ENCODE peak calls at places on chromosomes 3 and 15, in six cellular contexts. One of them, this sample, is unnamed.

GRCh38 chr15:33700695-33701303 is 267.5 kb upstream of the CHRM5 start:
- DNase-seq in NCI-H1105: no peak
- DNase-seq in activated CD4-positive, alpha-beta T cell treated with anti-CD3 and anti-CD28 coated beads, Interleukin-2, amount 10 ng/mL, durations not matched to agents 7 days and 5 days: peak
- DNase-seq in GF-D8: no peak
- DNase-seq in RWPE1: peak
- DNase-seq in KG1: peak
- DNase-seq in this sample: peak

GRCh38 chr3:138434276-138434874 is at the start of gene ESYT3:
- DNase-seq in NCI-H1105: peak
- DNase-seq in activated CD4-positive, alpha-beta T cell treated with anti-CD3 and anti-CD28 coated beads, Interleukin-2, amount 10 ng/mL, durations not matched to agents 7 days and 5 days: peak
- DNase-seq in GF-D8: no peak
- DNase-seq in RWPE1: peak
- DNase-seq in KG1: no peak
- DNase-seq in this sample: peak

GRCh38 chr3:126834596-126835471 is 130.8 kb downstream of the CHCHD6 start:
- DNase-seq in NCI-H1105: no peak
- DNase-seq in activated CD4-positive, alpha-beta T cell treated with anti-CD3 and anti-CD28 coated beads, Interleukin-2, amount 10 ng/mL, durations not matched to agents 7 days and 5 days: no peak
- DNase-seq in GF-D8: no peak
- DNase-seq in RWPE1: peak
- DNase-seq in KG1: no peak
- DNase-seq in this sample: no peak

GRCh38 chr3:145450018-145450682 is 710.8 kb downstream of the PLOD2 start:
- DNase-seq in NCI-H1105: no peak
- DNase-seq in activated CD4-positive, alpha-beta T cell treated with anti-CD3 and anti-CD28 coated beads, Interleukin-2, amount 10 ng/mL, durations not matched to agents 7 days and 5 days: no peak
- DNase-seq in GF-D8: no peak
- DNase-seq in RWPE1: peak
- DNase-seq in KG1: no peak
- DNase-seq in this sample: no peak

GRCh38 chr3:9397911-9398714 is 698 bp downstream of the SETD5 start:
- DNase-seq in NCI-H1105: no peak
- DNase-seq in activated CD4-positive, alpha-beta T cell treated with anti-CD3 and anti-CD28 coated beads, Interleukin-2, amount 10 ng/mL, durations not matched to agents 7 days and 5 days: peak
- DNase-seq in GF-D8: no peak
- DNase-seq in RWPE1: no peak
- DNase-seq in KG1: no peak
- DNase-seq in this sample: peak

GRCh38 chr3:4271834-4272233 is 31.3 kb upstream of the SETMAR start:
- DNase-seq in NCI-H1105: peak
- DNase-seq in activated CD4-positive, alpha-beta T cell treated with anti-CD3 and anti-CD28 coated beads, Interleukin-2, amount 10 ng/mL, durations not matched to agents 7 days and 5 days: no peak
- DNase-seq in GF-D8: no peak
- DNase-seq in RWPE1: peak
- DNase-seq in KG1: no peak
- DNase-seq in this sample: no peak

GRCh38 chr3:112353365-112353764 is 20.4 kb downstream of the CD200 start:
- DNase-seq in NCI-H1105: no peak
- DNase-seq in activated CD4-positive, alpha-beta T cell treated with anti-CD3 and anti-CD28 coated beads, Interleukin-2, amount 10 ng/mL, durations not matched to agents 7 days and 5 days: no peak
- DNase-seq in GF-D8: no peak
- DNase-seq in RWPE1: no peak
- DNase-seq in KG1: no peak
- DNase-seq in this sample: no peak

GRCh38 chr15:40344217-40344616 is 3.5 kb upstream of the CCDC9B start:
- DNase-seq in NCI-H1105: no peak
- DNase-seq in activated CD4-positive, alpha-beta T cell treated with anti-CD3 and anti-CD28 coated beads, Interleukin-2, amount 10 ng/mL, durations not matched to agents 7 days and 5 days: no peak
- DNase-seq in GF-D8: no peak
- DNase-seq in RWPE1: no peak
- DNase-seq in KG1: no peak
- DNase-seq in this sample: no peak

GRCh38 chr3:151544164-151544548 is 83.3 kb upstream of the IGSF10 start:
- DNase-seq in NCI-H1105: no peak
- DNase-seq in activated CD4-positive, alpha-beta T cell treated with anti-CD3 and anti-CD28 coated beads, Interleukin-2, amount 10 ng/mL, durations not matched to agents 7 days and 5 days: no peak
- DNase-seq in GF-D8: no peak
- DNase-seq in RWPE1: no peak
- DNase-seq in KG1: no peak
- DNase-seq in this sample: no peak

GRCh38 chr3:123602325-123602724 is 17.5 kb upstream of the HACD2 start:
- DNase-seq in NCI-H1105: no peak
- DNase-seq in activated CD4-positive, alpha-beta T cell treated with anti-CD3 and anti-CD28 coated beads, Interleukin-2, amount 10 ng/mL, durations not matched to agents 7 days and 5 days: no peak
- DNase-seq in GF-D8: no peak
- DNase-seq in RWPE1: peak
- DNase-seq in KG1: no peak
- DNase-seq in this sample: no peak

GRCh38 chr15:69812881-69813280 is 284.8 kb downstream of the TLE3 start:
- DNase-seq in NCI-H1105: no peak
- DNase-seq in activated CD4-positive, alpha-beta T cell treated with anti-CD3 and anti-CD28 coated beads, Interleukin-2, amount 10 ng/mL, durations not matched to agents 7 days and 5 days: no peak
- DNase-seq in GF-D8: no peak
- DNase-seq in RWPE1: no peak
- DNase-seq in KG1: no peak
- DNase-seq in this sample: no peak

GRCh38 chr15:40392986-40393948 is 10.7 kb downstream of the KNSTRN start:
- DNase-seq in NCI-H1105: no peak
- DNase-seq in activated CD4-positive, alpha-beta T cell treated with anti-CD3 and anti-CD28 coated beads, Interleukin-2, amount 10 ng/mL, durations not matched to agents 7 days and 5 days: no peak
- DNase-seq in GF-D8: no peak
- DNase-seq in RWPE1: no peak
- DNase-seq in KG1: no peak
- DNase-seq in this sample: no peak

GRCh38 chr3:16884748-16885587 is at the start of gene PLCL2:
- DNase-seq in NCI-H1105: no peak
- DNase-seq in activated CD4-positive, alpha-beta T cell treated with anti-CD3 and anti-CD28 coated beads, Interleukin-2, amount 10 ng/mL, durations not matched to agents 7 days and 5 days: peak
- DNase-seq in GF-D8: no peak
- DNase-seq in RWPE1: peak
- DNase-seq in KG1: peak
- DNase-seq in this sample: peak

GRCh38 chr3:72345237-72345878 is 502.9 kb downstream of the SHQ1 start:
- DNase-seq in NCI-H1105: no peak
- DNase-seq in activated CD4-positive, alpha-beta T cell treated with anti-CD3 and anti-CD28 coated beads, Interleukin-2, amount 10 ng/mL, durations not matched to agents 7 days and 5 days: peak
- DNase-seq in GF-D8: no peak
- DNase-seq in RWPE1: no peak
- DNase-seq in KG1: no peak
- DNase-seq in this sample: no peak

GRCh38 chr3:67853520-67853919 is 199.1 kb upstream of the SUCLG2 start:
- DNase-seq in NCI-H1105: no peak
- DNase-seq in activated CD4-positive, alpha-beta T cell treated with anti-CD3 and anti-CD28 coated beads, Interleukin-2, amount 10 ng/mL, durations not matched to agents 7 days and 5 days: no peak
- DNase-seq in GF-D8: no peak
- DNase-seq in RWPE1: no peak
- DNase-seq in KG1: no peak
- DNase-seq in this sample: no peak

GRCh38 chr3:126253072-126253471 is 72.7 kb upstream of the ALDH1L1 start:
- DNase-seq in NCI-H1105: no peak
- DNase-seq in activated CD4-positive, alpha-beta T cell treated with anti-CD3 and anti-CD28 coated beads, Interleukin-2, amount 10 ng/mL, durations not matched to agents 7 days and 5 days: no peak
- DNase-seq in GF-D8: no peak
- DNase-seq in RWPE1: no peak
- DNase-seq in KG1: no peak
- DNase-seq in this sample: no peak

GRCh38 chr3:71600646-71601288 is 17.2 kb upstream of the FOXP1 start:
- DNase-seq in NCI-H1105: no peak
- DNase-seq in activated CD4-positive, alpha-beta T cell treated with anti-CD3 and anti-CD28 coated beads, Interleukin-2, amount 10 ng/mL, durations not matched to agents 7 days and 5 days: no peak
- DNase-seq in GF-D8: no peak
- DNase-seq in RWPE1: no peak
- DNase-seq in KG1: no peak
- DNase-seq in this sample: no peak

GRCh38 chr3:11568503-11569155 is 75.1 kb downstream of the VGLL4 start:
- DNase-seq in NCI-H1105: no peak
- DNase-seq in activated CD4-positive, alpha-beta T cell treated with anti-CD3 and anti-CD28 coated beads, Interleukin-2, amount 10 ng/mL, durations not matched to agents 7 days and 5 days: no peak
- DNase-seq in GF-D8: no peak
- DNase-seq in RWPE1: peak
- DNase-seq in KG1: no peak
- DNase-seq in this sample: no peak

GRCh38 chr15:58212909-58213526 is 74.8 kb downstream of the AQP9 start:
- DNase-seq in NCI-H1105: no peak
- DNase-seq in activated CD4-positive, alpha-beta T cell treated with anti-CD3 and anti-CD28 coated beads, Interleukin-2, amount 10 ng/mL, durations not matched to agents 7 days and 5 days: peak
- DNase-seq in GF-D8: no peak
- DNase-seq in RWPE1: peak
- DNase-seq in KG1: no peak
- DNase-seq in this sample: no peak

GRCh38 chr3:186057594-186057993 is 51.3 kb downstream of the ETV5 start:
- DNase-seq in NCI-H1105: no peak
- DNase-seq in activated CD4-positive, alpha-beta T cell treated with anti-CD3 and anti-CD28 coated beads, Interleukin-2, amount 10 ng/mL, durations not matched to agents 7 days and 5 days: no peak
- DNase-seq in GF-D8: no peak
- DNase-seq in RWPE1: peak
- DNase-seq in KG1: no peak
- DNase-seq in this sample: no peak

GRCh38 chr15:88752501-88752900 is 50.7 kb upstream of the ACAN start:
- DNase-seq in NCI-H1105: no peak
- DNase-seq in activated CD4-positive, alpha-beta T cell treated with anti-CD3 and anti-CD28 coated beads, Interleukin-2, amount 10 ng/mL, durations not matched to agents 7 days and 5 days: no peak
- DNase-seq in GF-D8: no peak
- DNase-seq in RWPE1: no peak
- DNase-seq in KG1: no peak
- DNase-seq in this sample: no peak

GRCh38 chr3:129441782-129442181 is 1.8 kb downstream of the IFT122 start:
- DNase-seq in NCI-H1105: peak
- DNase-seq in activated CD4-positive, alpha-beta T cell treated with anti-CD3 and anti-CD28 coated beads, Interleukin-2, amount 10 ng/mL, durations not matched to agents 7 days and 5 days: no peak
- DNase-seq in GF-D8: peak
- DNase-seq in RWPE1: no peak
- DNase-seq in KG1: no peak
- DNase-seq in this sample: no peak

GRCh38 chr3:53495518-53496501 is 1.4 kb downstream of the CACNA1D start:
- DNase-seq in NCI-H1105: peak
- DNase-seq in activated CD4-positive, alpha-beta T cell treated with anti-CD3 and anti-CD28 coated beads, Interleukin-2, amount 10 ng/mL, durations not matched to agents 7 days and 5 days: no peak
- DNase-seq in GF-D8: no peak
- DNase-seq in RWPE1: peak
- DNase-seq in KG1: no peak
- DNase-seq in this sample: no peak

This sample was measured in naive thymus-derived CD8-positive, alpha-beta T cell.